ENCODE peak calls at places on chromosome 5, in four cellular contexts. U is K562, A is GM12878, H is HepG2. V is an unnamed sample.

GRCh38 chr5:147310059-147310704 is 75.4 kb downstream of the STK32A start:
- DNase-seq in U (no peak), A (no peak), H (no peak), V (peak; percentile 93)

GRCh38 chr5:146724975-146725374 is 153.6 kb downstream of the PPP2R2B start:
- DNase-seq in U (no peak), A (no peak), H (no peak), V (no peak)

GRCh38 chr5:58469895-58470294 is 10.0 kb upstream of the PLK2 start:
- DNase-seq in U (no peak), A (no peak), H (no peak), V (no peak)

GRCh38 chr5:3598236-3598635 is 2.6 kb downstream of the IRX1 start:
- DNase-seq in U (no peak), A (no peak), H (no peak), V (no peak)

GRCh38 chr5:148957591-148958202 is 105.2 kb downstream of the SH3TC2 start:
- DNase-seq in U (peak; percentile 74), A (no peak), H (peak; percentile 14), V (peak; percentile 30)

GRCh38 chr5:39638803-39639202 is 214.0 kb upstream of the DAB2 start:
- DNase-seq in U (no peak), A (no peak), H (no peak), V (no peak)

GRCh38 chr5:50655810-50656205 is 10.6 kb upstream of the PARP8 start:
- DNase-seq in U (no peak), A (no peak), H (no peak), V (no peak)

GRCh38 chr5:1448511-1449011 is 3.3 kb upstream of the SLC6A3 start:
- DNase-seq in U (no peak), A (no peak), H (no peak), V (no peak)

GRCh38 chr5:140165101-140165920 is 9.7 kb upstream of the CYSTM1 start:
- DNase-seq in U (peak; percentile 53), A (no peak), H (no peak), V (peak; percentile 15)

GRCh38 chr5:66875325-66875724 is 279.1 kb downstream of the MAST4 start:
- DNase-seq in U (no peak), A (no peak), H (no peak), V (no peak)

GRCh38 chr5:1502737-1503120 is 21.0 kb downstream of the LPCAT1 start:
- DNase-seq in U (no peak), A (no peak), H (no peak), V (no peak)

GRCh38 chr5:35921930-35922329 is 16.5 kb downstream of the CAPSL start:
- DNase-seq in U (no peak), A (no peak), H (no peak), V (no peak)

GRCh38 chr5:72018158-72018803 is 89.0 kb upstream of the MAP1B start:
- DNase-seq in U (peak; percentile 75), A (peak; percentile 26), H (peak; percentile 39), V (peak; percentile 54)

GRCh38 chr5:62593331-62593730 is 14.7 kb downstream of the LRRC70 start:
- DNase-seq in U (no peak), A (no peak), H (no peak), V (peak; percentile 11)

GRCh38 chr5:142650060-142650459 is 35.8 kb downstream of the FGF1 start:
- DNase-seq in U (no peak), A (no peak), H (no peak), V (no peak)

GRCh38 chr5:178797101-178797521 is 62.6 kb upstream of the ZNF354B start:
- DNase-seq in U (no peak), A (no peak), H (no peak), V (no peak)

GRCh38 chr5:95113489-95113888 is 171.4 kb downstream of the MCTP1 start:
- DNase-seq in U (no peak), A (no peak), H (no peak), V (no peak)

GRCh38 chr5:75152861-75153260 is 83.8 kb downstream of the ANKRD31 start:
- DNase-seq in U (no peak), A (no peak), H (no peak), V (no peak)

GRCh38 chr5:111735829-111736228 is 21.2 kb downstream of the NREP start:
- DNase-seq in U (no peak), A (no peak), H (no peak), V (peak; percentile 20)

GRCh38 chr5:127369772-127370171 is 79.2 kb downstream of the MEGF10 start:
- DNase-seq in U (no peak), A (no peak), H (no peak), V (no peak)

GRCh38 chr5:139848508-139849100 is 53.0 kb downstream of the PSD2 start:
- DNase-seq in U (peak; percentile 42), A (no peak), H (no peak), V (no peak)

GRCh38 chr5:9168791-9169611 is 376.9 kb downstream of the SEMA5A start:
- DNase-seq in U (no peak), A (no peak), H (no peak), V (no peak)

GRCh38 chr5:37889612-37890317 is 49.9 kb upstream of the GDNF start:
- DNase-seq in U (no peak), A (no peak), H (no peak), V (no peak)

DNA sequence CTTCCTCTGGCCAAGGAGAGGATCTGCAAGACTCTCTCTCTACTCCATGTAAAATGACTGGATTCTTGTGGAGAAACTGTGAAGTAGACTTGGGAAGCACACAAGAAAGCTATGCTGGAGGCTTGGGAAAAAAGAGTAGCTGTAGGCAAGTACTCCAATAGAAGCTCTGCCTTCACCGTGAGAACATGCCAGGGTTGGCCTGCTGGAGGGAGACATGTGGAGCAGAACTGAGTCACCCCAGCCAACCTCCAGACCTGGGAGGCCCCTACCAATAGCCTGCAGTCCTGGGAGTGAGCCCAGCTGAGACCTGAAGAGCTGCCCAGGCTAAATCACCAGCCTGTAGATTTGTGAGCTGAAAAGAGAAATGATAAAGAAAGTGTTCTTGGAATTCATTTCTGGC is 66.6 kb downstream of the DEPDC1B start:
- DNase-seq in U (no peak), A (no peak), H (no peak), V (no peak)
- TF ChIP-seq CHD2 in U (no peak), A (no peak), H (no peak), V (no peak)

GRCh38 chr5:135740475-135740874 is 94.0 kb upstream of the SLC25A48 start:
- DNase-seq in U (no peak), A (no peak), H (no peak), V (no peak)

GRCh38 chr5:135738564-135738875 is 95.9 kb upstream of the SLC25A48 start:
- DNase-seq in U (no peak), A (no peak), H (no peak), V (no peak)

GRCh38 chr5:135741040-135741439 is 93.4 kb upstream of the SLC25A48 start:
- DNase-seq in U (no peak), A (no peak), H (no peak), V (no peak)

GRCh38 chr5:135737701-135738563 is 96.5 kb upstream of the SLC25A48 start:
- DNase-seq in U (no peak), A (no peak), H (no peak), V (no peak)

GRCh38 chr5:135739383-135739961 is 95.0 kb upstream of the SLC25A48 start:
- DNase-seq in U (no peak), A (no peak), H (no peak), V (no peak)
- TF ChIP-seq CEBPB in U (no peak), A (no peak), H (no peak), V (no peak)

GRCh38 chr5:41511241-41511640 is 840 bp upstream of the PLCXD3 start:
- DNase-seq in U (no peak), A (no peak), H (no peak), V (no peak)

GRCh38 chr5:41509399-41510175 is 814 bp downstream of the PLCXD3 start:
- DNase-seq in U (no peak), A (no peak), H (no peak), V (peak; percentile 14)

GRCh38 chr5:41508696-41509398 is 1.6 kb downstream of the PLCXD3 start:
- DNase-seq in U (no peak), A (no peak), H (no peak), V (no peak)

GRCh38 chr5:41508186-41508585 is 2.2 kb downstream of the PLCXD3 start:
- DNase-seq in U (no peak), A (no peak), H (no peak), V (no peak)

GRCh38 chr5:41510176-41510831 is at the start of gene PLCXD3:
- DNase-seq in U (no peak), A (no peak), H (no peak), V (peak; percentile 32)
- TF ChIP-seq ESRRA in U (no peak), A (no peak), H (no peak), V (no peak)

GRCh38 chr5:33524476-33524875 is 83.7 kb downstream of the TARS1 start:
- DNase-seq in U (no peak), A (no peak), H (no peak), V (peak; percentile 11)
- TF ChIP-seq CHD2 in U (no peak), A (no peak), H (no peak), V (no peak)

GRCh38 chr5:16493261-16493660 is 27.7 kb upstream of the ZNF622 start:
- DNase-seq in U (no peak), A (no peak), H (no peak), V (no peak)
- TF ChIP-seq CEBPB in U (no peak), A (no peak), H (no peak), V (no peak)

DNA sequence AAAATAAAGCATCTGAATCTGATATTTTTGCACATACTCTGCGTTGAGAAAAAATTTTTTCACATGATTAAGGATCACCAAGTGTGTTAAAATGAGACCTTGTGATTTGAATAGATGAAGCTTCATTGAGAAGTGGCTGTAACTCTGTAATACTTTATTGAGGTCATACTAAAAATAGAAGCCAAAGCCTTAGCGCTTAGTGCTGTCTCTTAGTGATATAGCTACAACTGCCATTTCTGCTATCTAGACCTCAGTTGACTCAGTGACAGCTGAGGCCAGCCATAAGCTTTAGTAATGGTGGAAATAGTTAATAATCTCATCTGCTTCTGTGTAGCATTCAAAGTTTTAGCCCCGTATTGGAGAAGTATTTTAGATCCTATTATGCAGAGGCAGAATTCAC is 107.5 kb upstream of the SGCD start:
- DNase-seq in U (no peak), A (no peak), H (no peak), V (no peak)
- TF ChIP-seq ESRRA in U (no peak), A (no peak), H (no peak), V (no peak)

GRCh38 chr5:125538469-125538868 is 792.0 kb upstream of the ZNF608 start:
- DNase-seq in U (no peak), A (no peak), H (no peak), V (no peak)
- TF ChIP-seq CHD2 in U (no peak), A (no peak), H (no peak), V (no peak)

GRCh38 chr5:83530186-83530585 is 58.6 kb downstream of the VCAN start:
- DNase-seq in U (no peak), A (no peak), H (no peak), V (no peak)
- TF ChIP-seq CEBPB in U (no peak), A (no peak), H (no peak), V (no peak)

GRCh38 chr5:77120086-77120485 is 33.0 kb upstream of the ZBED3 start:
- DNase-seq in U (no peak), A (no peak), H (no peak), V (no peak)
- TF ChIP-seq ESRRA in U (no peak), A (no peak), H (no peak), V (no peak)

GRCh38 chr5:52799358-52799982 is 11.8 kb downstream of the ITGA1 start:
- DNase-seq in U (peak; percentile 27), A (no peak), H (peak; percentile 72), V (peak; percentile 28)
- TF ChIP-seq CHD2 in U (no peak), A (peak; percentile 21), H (no peak), V (no peak)

V was measured in A549.